ENCODE peak calls at places on chromosomes 5 and 9, in six cellular contexts. One of them, this sample, is unnamed.

GRCh38 chr5:141960449-141961323 is 2.7 kb upstream of the PCDH12 start:
- DNase-seq in prostate gland: peak; percentile 84
- DNase-seq in kidney: peak; percentile 91
- DNase-seq in BJ: no peak
- DNase-seq in B cell: peak; percentile 92
- DNase-seq in HFFc6: peak; percentile 72
- DNase-seq in this sample: peak; percentile 86

GRCh38 chr5:177358333-177358939 is 712 bp downstream of the RGS14 start:
- DNase-seq in prostate gland: no peak
- DNase-seq in kidney: no peak
- DNase-seq in BJ: no peak
- DNase-seq in B cell: no peak
- DNase-seq in HFFc6: no peak
- DNase-seq in this sample: peak; percentile 46

GRCh38 chr5:90598300-90598699 is 39.7 kb downstream of the ADGRV1 start:
- DNase-seq in prostate gland: no peak
- DNase-seq in kidney: no peak
- DNase-seq in BJ: no peak
- DNase-seq in B cell: no peak
- DNase-seq in HFFc6: no peak
- DNase-seq in this sample: no peak

GRCh38 chr9:114588671-114589526 is 1.3 kb downstream of the ATP6V1G1 start:
- DNase-seq in prostate gland: no peak
- DNase-seq in kidney: no peak
- DNase-seq in BJ: no peak
- DNase-seq in B cell: no peak
- DNase-seq in HFFc6: peak; percentile 45
- DNase-seq in this sample: no peak

GRCh38 chr9:106707722-106708121 is 155.2 kb upstream of the ZNF462 start:
- DNase-seq in prostate gland: peak; percentile 5
- DNase-seq in kidney: no peak
- DNase-seq in BJ: no peak
- DNase-seq in B cell: no peak
- DNase-seq in HFFc6: no peak
- DNase-seq in this sample: no peak

GRCh38 chr5:78430816-78431215 is 70.4 kb downstream of the SCAMP1 start:
- DNase-seq in prostate gland: no peak
- DNase-seq in kidney: no peak
- DNase-seq in BJ: no peak
- DNase-seq in B cell: no peak
- DNase-seq in HFFc6: no peak
- DNase-seq in this sample: no peak

GRCh38 chr9:131645078-131645776 is 94.6 kb downstream of the RAPGEF1 start:
- DNase-seq in prostate gland: no peak
- DNase-seq in kidney: no peak
- DNase-seq in BJ: no peak
- DNase-seq in B cell: no peak
- DNase-seq in HFFc6: peak; percentile 22
- DNase-seq in this sample: no peak

GRCh38 chr9:127943746-127944145 is 6.1 kb upstream of the DPM2 start:
- DNase-seq in prostate gland: peak; percentile 78
- DNase-seq in kidney: peak; percentile 93
- DNase-seq in BJ: no peak
- DNase-seq in B cell: peak; percentile 84
- DNase-seq in HFFc6: peak; percentile 61
- DNase-seq in this sample: peak; percentile 79

GRCh38 chr5:91950328-91950727 is 567.2 kb upstream of the ARRDC3 start:
- DNase-seq in prostate gland: no peak
- DNase-seq in kidney: no peak
- DNase-seq in BJ: no peak
- DNase-seq in B cell: no peak
- DNase-seq in HFFc6: no peak
- DNase-seq in this sample: no peak

GRCh38 chr9:112971415-112971814 is 40.6 kb downstream of the ZNF883 start:
- DNase-seq in prostate gland: no peak
- DNase-seq in kidney: no peak
- DNase-seq in BJ: no peak
- DNase-seq in B cell: peak; percentile 2
- DNase-seq in HFFc6: no peak
- DNase-seq in this sample: no peak

GRCh38 chr5:173882632-173883031 is 5.5 kb upstream of the CPEB4 start:
- DNase-seq in prostate gland: no peak
- DNase-seq in kidney: no peak
- DNase-seq in BJ: no peak
- DNase-seq in B cell: no peak
- DNase-seq in HFFc6: peak; percentile 23
- DNase-seq in this sample: no peak

GRCh38 chr9:13952906-13953305 is 361.0 kb downstream of the NFIB start:
- DNase-seq in prostate gland: no peak
- DNase-seq in kidney: no peak
- DNase-seq in BJ: no peak
- DNase-seq in B cell: no peak
- DNase-seq in HFFc6: no peak
- DNase-seq in this sample: no peak

GRCh38 chr9:37036237-37037136 is 2.4 kb upstream of the PAX5 start:
- DNase-seq in prostate gland: peak; percentile 24
- DNase-seq in kidney: peak; percentile 81
- DNase-seq in BJ: no peak
- DNase-seq in B cell: peak; percentile 85
- DNase-seq in HFFc6: no peak
- DNase-seq in this sample: no peak

GRCh38 chr5:84378420-84378819 is 6.3 kb downstream of the EDIL3 start:
- DNase-seq in prostate gland: no peak
- DNase-seq in kidney: no peak
- DNase-seq in BJ: peak; percentile 3
- DNase-seq in B cell: no peak
- DNase-seq in HFFc6: no peak
- DNase-seq in this sample: no peak

GRCh38 chr9:96379461-96379860 is 4.0 kb downstream of the SLC35D2 start:
- DNase-seq in prostate gland: no peak
- DNase-seq in kidney: no peak
- DNase-seq in BJ: no peak
- DNase-seq in B cell: no peak
- DNase-seq in HFFc6: no peak
- DNase-seq in this sample: no peak

GRCh38 chr9:111928342-111928720 is 31.7 kb downstream of the UGCG start:
- DNase-seq in prostate gland: no peak
- DNase-seq in kidney: no peak
- DNase-seq in BJ: no peak
- DNase-seq in B cell: no peak
- DNase-seq in HFFc6: peak; percentile 57
- DNase-seq in this sample: no peak

GRCh38 chr9:109640232-109641078 is 139.5 kb upstream of the PALM2AKAP2 start:
- DNase-seq in prostate gland: peak; percentile 9
- DNase-seq in kidney: peak; percentile 86
- DNase-seq in BJ: no peak
- DNase-seq in B cell: peak; percentile 5
- DNase-seq in HFFc6: no peak
- DNase-seq in this sample: no peak

GRCh38 chr5:80565330-80565729 is 4.8 kb downstream of the ANKRD34B start:
- DNase-seq in prostate gland: no peak
- DNase-seq in kidney: no peak
- DNase-seq in BJ: no peak
- DNase-seq in B cell: no peak
- DNase-seq in HFFc6: no peak
- DNase-seq in this sample: no peak

GRCh38 chr5:67416133-67416937 is 219.7 kb upstream of the CD180 start:
- DNase-seq in prostate gland: no peak
- DNase-seq in kidney: no peak
- DNase-seq in BJ: no peak
- DNase-seq in B cell: no peak
- DNase-seq in HFFc6: no peak
- DNase-seq in this sample: no peak

GRCh38 chr5:151721087-151721646 is 34.5 kb upstream of the SPARC start:
- DNase-seq in prostate gland: no peak
- DNase-seq in kidney: no peak
- DNase-seq in BJ: no peak
- DNase-seq in B cell: peak; percentile 43
- DNase-seq in HFFc6: no peak
- DNase-seq in this sample: no peak

GRCh38 chr5:132478498-132478855 is 12.1 kb downstream of the IRF1 start:
- DNase-seq in prostate gland: no peak
- DNase-seq in kidney: peak; percentile 29
- DNase-seq in BJ: no peak
- DNase-seq in B cell: no peak
- DNase-seq in HFFc6: no peak
- DNase-seq in this sample: no peak

GRCh38 chr5:174195517-174195916 is 150.0 kb downstream of the NSG2 start:
- DNase-seq in prostate gland: no peak
- DNase-seq in kidney: no peak
- DNase-seq in BJ: no peak
- DNase-seq in B cell: no peak
- DNase-seq in HFFc6: no peak
- DNase-seq in this sample: no peak

GRCh38 chr5:95670568-95670967 is 12.2 kb downstream of the SPATA9 start:
- DNase-seq in prostate gland: no peak
- DNase-seq in kidney: no peak
- DNase-seq in BJ: no peak
- DNase-seq in B cell: no peak
- DNase-seq in HFFc6: no peak
- DNase-seq in this sample: no peak

GRCh38 chr9:114048533-114049452 is 29.3 kb downstream of the AMBP start:
- DNase-seq in prostate gland: no peak
- DNase-seq in kidney: no peak
- DNase-seq in BJ: no peak
- DNase-seq in B cell: no peak
- DNase-seq in HFFc6: no peak
- DNase-seq in this sample: no peak

GRCh38 chr9:103397868-103398600 is 402.9 kb downstream of the CYLC2 start:
- DNase-seq in prostate gland: peak; percentile 12
- DNase-seq in kidney: no peak
- DNase-seq in BJ: no peak
- DNase-seq in B cell: peak; percentile 18
- DNase-seq in HFFc6: peak; percentile 0
- DNase-seq in this sample: no peak

GRCh38 chr5:32165-32564 is 59.8 kb upstream of the PLEKHG4B start:
- DNase-seq in prostate gland: no peak
- DNase-seq in kidney: no peak
- DNase-seq in BJ: no peak
- DNase-seq in B cell: no peak
- DNase-seq in HFFc6: no peak
- DNase-seq in this sample: no peak

GRCh38 chr5:74762599-74762998 is 4.3 kb downstream of the GFM2 start:
- DNase-seq in prostate gland: no peak
- DNase-seq in kidney: no peak
- DNase-seq in BJ: no peak
- DNase-seq in B cell: no peak
- DNase-seq in HFFc6: peak; percentile 70
- DNase-seq in this sample: no peak

GRCh38 chr9:110606179-110606578 is 26.6 kb upstream of the SVEP1 start:
- DNase-seq in prostate gland: no peak
- DNase-seq in kidney: no peak
- DNase-seq in BJ: no peak
- DNase-seq in B cell: no peak
- DNase-seq in HFFc6: peak; percentile 20
- DNase-seq in this sample: no peak

GRCh38 chr9:93500571-93501298 is 47.4 kb upstream of the FAM120AOS start:
- DNase-seq in prostate gland: no peak
- DNase-seq in kidney: no peak
- DNase-seq in BJ: no peak
- DNase-seq in B cell: no peak
- DNase-seq in HFFc6: no peak
- DNase-seq in this sample: no peak

GRCh38 chr9:70574222-70574837 is 159.9 kb upstream of the KLF9 start:
- DNase-seq in prostate gland: no peak
- DNase-seq in kidney: no peak
- DNase-seq in BJ: no peak
- DNase-seq in B cell: no peak
- DNase-seq in HFFc6: peak; percentile 42
- DNase-seq in this sample: no peak

GRCh38 chr5:135174315-135175096 is 140.5 kb upstream of the PITX1 start:
- DNase-seq in prostate gland: no peak
- DNase-seq in kidney: no peak
- DNase-seq in BJ: no peak
- DNase-seq in B cell: no peak
- DNase-seq in HFFc6: no peak
- DNase-seq in this sample: no peak
- TF ChIP-seq CTCF in prostate gland: no peak
- TF ChIP-seq CTCF in kidney: no peak
- TF ChIP-seq CTCF in BJ: peak; percentile 19
- TF ChIP-seq CTCF in B cell: no peak
- TF ChIP-seq CTCF in HFFc6: peak; percentile 51
- TF ChIP-seq CTCF in this sample: no peak

GRCh38 chr9:21392270-21392669 is 7.1 kb upstream of the IFNA2 start:
- DNase-seq in prostate gland: no peak
- DNase-seq in kidney: no peak
- DNase-seq in BJ: no peak
- DNase-seq in B cell: peak; percentile 40
- DNase-seq in HFFc6: peak; percentile 50
- DNase-seq in this sample: no peak
- TF ChIP-seq CTCF in prostate gland: no peak
- TF ChIP-seq CTCF in kidney: no peak
- TF ChIP-seq CTCF in BJ: peak; percentile 14
- TF ChIP-seq CTCF in B cell: peak; percentile 55
- TF ChIP-seq CTCF in HFFc6: peak; percentile 70
- TF ChIP-seq CTCF in this sample: no peak

GRCh38 chr5:98843481-98843880 is 70.0 kb downstream of the RGMB start:
- DNase-seq in prostate gland: no peak
- DNase-seq in kidney: no peak
- DNase-seq in BJ: no peak
- DNase-seq in B cell: no peak
- DNase-seq in HFFc6: no peak
- DNase-seq in this sample: no peak

GRCh38 chr5:98844865-98845264 is 71.4 kb downstream of the RGMB start:
- DNase-seq in prostate gland: no peak
- DNase-seq in kidney: no peak
- DNase-seq in BJ: no peak
- DNase-seq in B cell: no peak
- DNase-seq in HFFc6: no peak
- DNase-seq in this sample: no peak

GRCh38 chr5:98840946-98841345 is 67.5 kb downstream of the RGMB start:
- DNase-seq in prostate gland: no peak
- DNase-seq in kidney: no peak
- DNase-seq in BJ: no peak
- DNase-seq in B cell: no peak
- DNase-seq in HFFc6: no peak
- DNase-seq in this sample: no peak

GRCh38 chr5:98836175-98836574 is 62.7 kb downstream of the RGMB start:
- DNase-seq in prostate gland: no peak
- DNase-seq in kidney: no peak
- DNase-seq in BJ: no peak
- DNase-seq in B cell: no peak
- DNase-seq in HFFc6: no peak
- DNase-seq in this sample: no peak

GRCh38 chr5:98839469-98840383 is 66.3 kb downstream of the RGMB start:
- DNase-seq in prostate gland: no peak
- DNase-seq in kidney: peak; percentile 55
- DNase-seq in BJ: no peak
- DNase-seq in B cell: peak; percentile 19
- DNase-seq in HFFc6: no peak
- DNase-seq in this sample: no peak
- TF ChIP-seq CTCF in prostate gland: no peak
- TF ChIP-seq CTCF in kidney: peak; percentile 33
- TF ChIP-seq CTCF in BJ: peak; percentile 45
- TF ChIP-seq CTCF in B cell: peak; percentile 45
- TF ChIP-seq CTCF in HFFc6: peak; percentile 63
- TF ChIP-seq CTCF in this sample: peak; percentile 63

GRCh38 chr9:2321523-2322148 is 300.0 kb upstream of the VLDLR start:
- DNase-seq in prostate gland: no peak
- DNase-seq in kidney: no peak
- DNase-seq in BJ: no peak
- DNase-seq in B cell: no peak
- DNase-seq in HFFc6: no peak
- DNase-seq in this sample: no peak
- TF ChIP-seq CTCF in prostate gland: no peak
- TF ChIP-seq CTCF in kidney: peak; percentile 28
- TF ChIP-seq CTCF in BJ: peak; percentile 5
- TF ChIP-seq CTCF in B cell: no peak
- TF ChIP-seq CTCF in HFFc6: peak; percentile 27
- TF ChIP-seq CTCF in this sample: no peak